ENCODE peak calls at places on chromosomes 1 and 21, in nine cellular contexts. L is IMR-90, H is fibroblast of lung, B is neural progenitor cell, S is PC-3, J is keratinocyte, V is astrocyte, O is neuronal stem cell, R is GM23248. Q is an unnamed sample.

GRCh38 chr1:4830756-4831155 is 176.3 kb downstream of the AJAP1 start:
- DNase-seq in V (no peak), R (no peak), L (no peak), B (no peak), O (no peak), S (no peak), J (no peak), H (no peak), Q (no peak)

GRCh38 chr1:204885790-204886189 is 15.1 kb downstream of the NFASC start:
- DNase-seq in L (no peak), O (no peak), B (no peak), H (no peak), J (no peak), S (no peak), R (peak), V (peak), Q (peak)

GRCh38 chr1:208202333-208202987 is 41.7 kb downstream of the PLXNA2 start:
- DNase-seq in L (no peak), V (no peak), O (no peak), S (peak), H (no peak), B (peak), J (no peak), R (no peak), Q (no peak)

GRCh38 chr1:209823143-209824041 is 4.4 kb upstream of the UTP25 start:
- DNase-seq in V (peak), J (no peak), O (peak), R (peak), H (peak), S (peak), B (peak), L (peak), Q (no peak)

GRCh38 chr1:47906009-47906432 is 91.2 kb downstream of the TRABD2B start:
- DNase-seq in L (no peak), R (peak), V (no peak), O (no peak), H (no peak), S (peak), J (no peak), B (no peak), Q (no peak)

GRCh38 chr1:92410706-92411105 is 76.0 kb downstream of the GFI1 start:
- DNase-seq in B (no peak), J (no peak), L (no peak), O (no peak), H (no peak), S (no peak), V (no peak), R (no peak), Q (no peak)

GRCh38 chr1:157512036-157512969 is 40.0 kb downstream of the FCRL5 start:
- DNase-seq in J (no peak), O (no peak), B (no peak), V (no peak), S (no peak), L (no peak), R (no peak), H (no peak), Q (no peak)

GRCh38 chr1:151994956-151995355 is 1.3 kb upstream of the S100A10 start:
- DNase-seq in H (peak), V (peak), S (peak), O (no peak), L (peak), B (peak), J (no peak), R (peak), Q (peak)

GRCh38 chr1:191757003-191757402 is 401.3 kb upstream of the RGS18 start:
- DNase-seq in H (peak), O (no peak), B (no peak), L (peak), V (peak), S (no peak), J (no peak), R (no peak), Q (no peak)

GRCh38 chr1:46183119-46183842 is 7.0 kb upstream of the P3R3URF start:
- DNase-seq in R (peak), H (peak), L (peak), B (no peak), V (peak), O (no peak), J (peak), S (peak), Q (peak)

GRCh38 chr1:119674110-119674509 is 26.0 kb upstream of the ZNF697 start:
- DNase-seq in L (peak), H (no peak), S (peak), B (peak), J (peak), V (peak), R (peak), O (no peak), Q (peak)

GRCh38 chr1:228782662-228783414 is 47.6 kb downstream of the RHOU start:
- DNase-seq in L (peak), B (no peak), J (no peak), O (no peak), S (peak), R (peak), V (no peak), H (peak), Q (peak)

GRCh38 chr1:65558215-65558614 is 137.7 kb downstream of the LEPR start:
- DNase-seq in O (no peak), B (no peak), J (no peak), L (no peak), R (peak), V (no peak), H (no peak), S (no peak), Q (no peak)

GRCh38 chr1:240663160-240663879 is 51.4 kb upstream of the GREM2 start:
- DNase-seq in V (peak), H (no peak), L (peak), O (no peak), B (no peak), J (no peak), S (no peak), R (peak), Q (no peak)

GRCh38 chr21:29406385-29406784 is 107.7 kb downstream of the BACH1 start:
- DNase-seq in H (no peak), V (peak), J (no peak), O (no peak), R (no peak), L (no peak), S (no peak), B (no peak), Q (no peak)

GRCh38 chr1:89959070-89959654 is 35.7 kb upstream of the ZNF326 start:
- DNase-seq in H (no peak), L (no peak), R (no peak), J (no peak), B (no peak), O (no peak), V (no peak), S (no peak), Q (no peak)

GRCh38 chr21:35051287-35051818 is 2.3 kb upstream of the RUNX1 start:
- DNase-seq in L (peak), R (peak), J (no peak), S (peak), V (peak), H (peak), B (peak), O (peak), Q (peak)

GRCh38 chr1:203813581-203814341 is 18.3 kb downstream of the ZBED6 start:
- DNase-seq in S (no peak), R (peak), O (no peak), B (no peak), J (no peak), H (no peak), L (no peak), V (no peak), Q (no peak)

GRCh38 chr1:167825419-167826079 is 88.4 kb downstream of the ADCY10 start:
- DNase-seq in V (no peak), H (no peak), J (no peak), B (no peak), R (no peak), S (no peak), O (no peak), L (peak), Q (no peak)

GRCh38 chr1:234866007-234866866 is 256.3 kb upstream of the IRF2BP2 start:
- DNase-seq in H (peak), L (peak), V (peak), O (no peak), J (no peak), B (no peak), R (peak), S (peak), Q (peak)

GRCh38 chr1:21020151-21020550 is 156.5 kb downstream of the EIF4G3 start:
- DNase-seq in L (peak), H (no peak), V (peak), R (no peak), S (no peak), O (no peak), J (no peak), B (no peak), Q (peak)

GRCh38 chr1:3016641-3017439 is 4.4 kb upstream of the ACTRT2 start:
- DNase-seq in J (no peak), O (no peak), V (no peak), L (no peak), H (no peak), B (no peak), R (no peak), S (no peak), Q (no peak)

GRCh38 chr1:235423214-235423652 is 56.0 kb downstream of the TBCE start:
- DNase-seq in O (no peak), V (no peak), S (no peak), L (no peak), H (no peak), R (no peak), B (no peak), J (no peak), Q (no peak)

GRCh38 chr1:14659913-14660312 is 61.4 kb downstream of the KAZN start:
- DNase-seq in L (no peak), H (no peak), V (no peak), R (no peak), J (no peak), S (no peak), B (peak), O (no peak), Q (no peak)

GRCh38 chr1:38094711-38095336 is 48.2 kb upstream of the POU3F1 start:
- DNase-seq in S (no peak), R (no peak), H (no peak), L (no peak), B (no peak), J (no peak), O (no peak), V (no peak), Q (no peak)

GRCh38 chr1:76285578-76286135 is 211.1 kb downstream of the ST6GALNAC3 start:
- DNase-seq in R (no peak), L (no peak), B (no peak), O (no peak), V (no peak), S (no peak), J (no peak), H (no peak), Q (no peak)

GRCh38 chr1:44138239-44138638 is 3.2 kb downstream of the KLF18 start:
- DNase-seq in B (no peak), O (no peak), S (no peak), V (no peak), J (no peak), L (no peak), R (no peak), H (no peak), Q (no peak)

GRCh38 chr1:66217561-66217960 is 316.4 kb upstream of the SGIP1 start:
- DNase-seq in V (no peak), B (no peak), L (no peak), J (no peak), R (no peak), H (no peak), O (no peak), S (no peak), Q (no peak)

GRCh38 chr1:47262787-47263413 is 30.9 kb upstream of the TAL1 start:
- DNase-seq in R (peak), H (peak), O (no peak), B (peak), V (no peak), S (peak), L (peak), J (no peak), Q (peak)

GRCh38 chr1:207893737-207894582 is 17.0 kb downstream of the CD34 start:
- DNase-seq in R (no peak), L (no peak), S (peak), H (no peak), V (no peak), J (no peak), O (no peak), B (no peak), Q (no peak)

GRCh38 chr1:10539411-10540043 is 64.8 kb downstream of the PEX14 start:
- DNase-seq in O (no peak), V (peak), R (peak), H (peak), B (no peak), S (no peak), L (peak), J (no peak), Q (no peak)

GRCh38 chr1:158121604-158122254 is 59.0 kb upstream of the CD1D start:
- DNase-seq in H (peak), S (peak), J (peak), B (peak), R (peak), L (peak), V (no peak), O (peak), Q (peak)

GRCh38 chr1:177897601-177898376 is 72.1 kb downstream of the SEC16B start:
- DNase-seq in V (no peak), H (no peak), S (no peak), L (no peak), O (no peak), J (no peak), R (no peak), B (no peak), Q (peak)

GRCh38 chr1:10651793-10652192 is 144.7 kb downstream of the CASZ1 start:
- DNase-seq in L (no peak), S (no peak), V (no peak), O (no peak), B (no peak), J (no peak), R (no peak), H (no peak), Q (no peak)

GRCh38 chr1:15106608-15107007 is 46.9 kb upstream of the TMEM51 start:
- DNase-seq in B (no peak), J (no peak), O (no peak), S (peak), H (no peak), V (no peak), R (no peak), L (no peak), Q (no peak)

GRCh38 chr1:108725906-108726305 is 13.2 kb downstream of the FNDC7 start:
- DNase-seq in S (no peak), R (no peak), B (no peak), H (no peak), L (no peak), V (no peak), J (no peak), O (no peak), Q (peak)

GRCh38 chr1:108719253-108719652 is 6.5 kb downstream of the FNDC7 start:
- DNase-seq in V (no peak), R (peak), L (peak), S (no peak), J (no peak), B (no peak), O (no peak), H (no peak), Q (no peak)

GRCh38 chr1:108717774-108718316 is 5.1 kb downstream of the FNDC7 start:
- DNase-seq in R (no peak), H (no peak), V (no peak), J (no peak), B (no peak), O (no peak), L (no peak), S (no peak), Q (no peak)

GRCh38 chr1:108719654-108720435 is 7.1 kb downstream of the FNDC7 start:
- DNase-seq in J (no peak), B (no peak), O (no peak), V (peak), S (peak), H (peak), R (peak), L (peak), Q (peak)

GRCh38 chr1:108722292-108722691 is 9.6 kb downstream of the FNDC7 start:
- DNase-seq in L (peak), O (no peak), S (no peak), H (peak), V (no peak), J (no peak), R (peak), B (no peak), Q (no peak)
- H3K9ac ChIP-seq in L (no peak), O (no peak), S (no peak), H (no peak), V (no peak), J (no peak), R (peak), B (no peak), Q (no peak)

GRCh38 chr1:93992954-93993353 is 83.7 kb upstream of the GCLM start:
- DNase-seq in R (no peak), V (no peak), J (no peak), L (no peak), S (no peak), B (no peak), H (no peak), O (no peak), Q (no peak)
- H3K4me2 ChIP-seq in R (no peak), V (peak), J (peak), L (no peak), S (no peak), B (no peak), H (no peak), O (no peak), Q (no peak)

DNA sequence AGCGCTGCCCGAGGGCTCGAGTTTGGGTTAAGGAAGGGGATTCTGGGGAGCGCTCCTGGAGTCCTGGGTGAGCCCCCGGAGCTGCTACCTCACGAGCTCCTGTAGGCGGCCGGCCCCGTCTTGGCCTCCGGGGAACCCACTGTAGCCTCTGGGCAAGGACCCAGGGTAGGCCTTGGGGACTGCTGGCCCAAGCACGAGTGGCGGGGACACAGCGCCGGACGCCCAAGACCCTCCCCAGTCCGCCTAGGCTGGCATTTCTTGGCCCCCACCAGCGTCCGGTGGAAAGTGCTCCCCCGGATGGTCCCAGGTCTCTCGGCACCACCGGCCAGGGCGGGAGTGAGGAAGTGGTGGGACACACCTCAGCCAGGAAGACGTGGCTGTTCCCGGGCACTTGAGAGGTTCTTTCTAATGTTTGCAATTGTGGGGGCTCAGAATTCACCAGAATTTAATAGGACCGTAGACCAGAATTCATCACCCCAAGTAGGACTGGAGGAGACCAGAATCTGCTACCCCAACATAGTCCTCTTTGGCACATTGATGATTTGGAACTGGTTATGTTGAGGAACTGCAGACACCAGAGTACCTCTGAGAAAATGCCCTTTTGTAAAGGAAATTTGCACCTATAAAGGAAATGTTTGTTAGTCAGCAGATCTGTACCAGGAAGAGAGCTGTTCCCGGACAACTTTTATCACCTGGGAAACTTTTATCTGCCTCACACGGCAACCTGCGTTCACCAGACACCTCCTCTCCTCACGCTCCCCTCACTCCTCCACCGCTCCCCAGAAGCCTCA is 652 bp upstream of the TMPRSS2 start:
- DNase-seq in B (no peak), L (no peak), R (no peak), O (no peak), S (no peak), V (no peak), J (no peak), H (no peak), Q (no peak)
- H3K9ac ChIP-seq in B (no peak), L (no peak), R (no peak), O (no peak), S (peak), V (no peak), J (no peak), H (no peak), Q (no peak)

GRCh38 chr21:43585514-43585913 is 73.8 kb downstream of the HSF2BP start:
- DNase-seq in O (no peak), J (no peak), R (no peak), H (no peak), S (no peak), L (no peak), B (no peak), V (no peak), Q (no peak)

GRCh38 chr21:43585924-43586411 is 73.3 kb downstream of the HSF2BP start:
- DNase-seq in O (peak), J (peak), B (peak), S (peak), H (peak), V (peak), L (peak), R (peak), Q (no peak)

GRCh38 chr21:43590220-43590619 is 69.1 kb downstream of the HSF2BP start:
- DNase-seq in J (no peak), H (no peak), R (peak), V (peak), O (no peak), L (no peak), S (no peak), B (no peak), Q (no peak)

GRCh38 chr21:43591468-43592050 is 67.7 kb downstream of the HSF2BP start:
- DNase-seq in H (peak), V (no peak), J (no peak), O (no peak), L (no peak), B (no peak), S (no peak), R (peak), Q (peak)

GRCh38 chr21:43588957-43589356 is 70.3 kb downstream of the HSF2BP start:
- DNase-seq in O (no peak), S (no peak), B (no peak), L (no peak), V (no peak), R (no peak), H (no peak), J (no peak), Q (no peak)
- H3K4me2 ChIP-seq in O (no peak), S (no peak), B (no peak), L (no peak), V (no peak), R (no peak), H (no peak), J (no peak), Q (no peak)

GRCh38 chr1:27298632-27299384 is 23.2 kb upstream of the TMEM222 start:
- DNase-seq in R (peak), L (no peak), H (no peak), S (peak), B (no peak), O (no peak), J (no peak), V (no peak), Q (no peak)

GRCh38 chr1:27299385-27300252 is 22.3 kb upstream of the TMEM222 start:
- DNase-seq in O (peak), V (peak), J (peak), R (peak), S (peak), H (peak), L (peak), B (peak), Q (peak)

GRCh38 chr1:27301582-27302199 is 20.3 kb upstream of the TMEM222 start:
- DNase-seq in L (no peak), H (no peak), B (no peak), V (no peak), J (no peak), S (no peak), O (no peak), R (no peak), Q (no peak)

GRCh38 chr1:27301052-27301422 is 20.9 kb upstream of the TMEM222 start:
- DNase-seq in R (no peak), L (no peak), H (no peak), B (no peak), S (no peak), J (no peak), V (no peak), O (no peak), Q (no peak)

DNA sequence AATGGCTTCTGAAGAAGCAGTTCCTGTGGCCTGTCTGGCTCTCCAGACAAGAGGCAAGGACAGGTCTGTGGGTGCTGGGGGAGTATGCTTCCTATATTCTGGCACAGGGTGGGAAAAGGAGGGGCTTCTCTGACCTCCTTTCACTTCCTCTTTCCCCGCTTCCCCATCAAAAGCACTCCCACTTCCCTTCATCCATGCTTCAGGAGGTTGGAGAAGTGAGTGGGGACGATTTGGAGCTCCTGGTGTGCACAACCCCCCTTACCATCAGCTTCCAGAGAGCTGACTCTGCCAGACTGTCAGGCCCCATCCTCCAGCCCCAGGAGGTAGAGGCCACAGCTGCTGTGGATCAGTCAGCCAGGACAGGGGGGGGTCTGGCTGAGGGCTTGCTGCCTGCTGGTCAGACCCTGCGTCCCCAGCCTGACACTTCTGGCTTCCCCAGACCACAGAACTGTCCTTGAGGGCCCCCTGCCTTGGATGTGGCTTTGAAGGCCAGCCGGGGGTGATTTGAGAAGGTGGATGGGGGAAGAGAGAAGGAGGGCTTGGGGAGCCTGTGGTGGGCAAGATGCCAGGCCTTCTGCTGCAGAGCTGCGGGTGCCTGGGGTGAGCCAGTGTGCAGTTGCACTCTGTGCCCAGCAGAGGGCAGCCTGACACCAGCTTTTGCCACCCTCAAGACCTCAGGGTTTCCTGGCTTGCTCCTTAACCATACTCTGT is 21.5 kb upstream of the TMEM222 start:
- DNase-seq in J (peak), O (peak), R (peak), S (peak), V (peak), B (peak), H (peak), L (peak), Q (peak)
- H3K9ac ChIP-seq in J (peak), O (no peak), R (peak), S (peak), V (peak), B (no peak), H (peak), L (peak), Q (no peak)

GRCh38 chr1:51661081-51661518 is 44.2 kb downstream of the OSBPL9 start:
- DNase-seq in L (peak), V (peak), B (no peak), H (peak), R (peak), O (no peak), J (no peak), S (peak), Q (peak)
- H3K4me2 ChIP-seq in L (peak), V (peak), B (no peak), H (peak), R (peak), O (no peak), J (peak), S (peak), Q (no peak)